ENCODE peak calls at places on chromosomes 6 and 20, in eight cellular contexts. B is HepG2, E is HCT116, R is mesenchymal stem cell, L is GM23248, C is hepatocyte, W is fibroblast of lung, O is GM23338. I is an unnamed sample. For H3K4me1 and H3K36me3, the result is how much of the 10 kb centered on the place peaks cover.

GRCh38 chr6:129890164-129890563 is 29.0 kb upstream of the TMEM244 start:
- DNase-seq in B (no peak), E (no peak), R (no peak), L (peak), C (no peak), W (peak), O (no peak), I (no peak)

GRCh38 chr6:79078057-79078969 is at the start of gene PHIP:
- DNase-seq in B (peak), E (peak), R (peak), L (peak), C (peak), W (peak), O (peak), I (peak)

GRCh38 chr6:35717449-35718353 is 19.1 kb upstream of the ARMC12 start:
- DNase-seq in B (no peak), E (no peak), R (no peak), L (no peak), C (no peak), W (no peak), O (peak), I (peak)

GRCh38 chr20:4406627-4407026 is 315.1 kb upstream of the PRND start:
- DNase-seq in B (no peak), E (peak), R (peak), L (peak), C (peak), W (peak), O (no peak), I (no peak)

GRCh38 chr6:12171735-12172134 is 118.4 kb upstream of the EDN1 start:
- DNase-seq in B (no peak), E (no peak), R (no peak), L (no peak), C (no peak), W (no peak), O (no peak), I (no peak)

GRCh38 chr6:154297711-154298110 is 58.9 kb downstream of the IPCEF1 start:
- DNase-seq in B (no peak), E (no peak), R (peak), L (peak), C (no peak), W (peak), O (no peak), I (no peak)

GRCh38 chr6:170086639-170087420 is 204.0 kb downstream of the DLL1 start:
- DNase-seq in B (no peak), E (no peak), R (no peak), L (no peak), C (no peak), W (no peak), O (no peak), I (no peak)

GRCh38 chr6:32045811-32046449 is 7.7 kb downstream of the CYP21A2 start:
- DNase-seq in B (no peak), E (no peak), R (peak), L (no peak), C (no peak), W (no peak), O (no peak), I (no peak)

GRCh38 chr20:33443512-33444239 is at the start of gene SNTA1:
- DNase-seq in B (peak), E (no peak), R (peak), L (peak), C (peak), W (peak), O (peak), I (peak)

GRCh38 chr20:33130553-33130952 is 37.4 kb upstream of the BPIFA2 start:
- DNase-seq in B (no peak), E (no peak), R (no peak), L (peak), C (no peak), W (peak), O (no peak), I (no peak)

GRCh38 chr6:101114703-101115102 is 233.6 kb upstream of the ASCC3 start:
- DNase-seq in B (peak), E (peak), R (peak), L (peak), C (peak), W (peak), O (peak), I (peak)

GRCh38 chr6:21666200-21666671 is 72.7 kb downstream of the SOX4 start:
- DNase-seq in B (no peak), E (no peak), R (no peak), L (peak), C (peak), W (peak), O (peak), I (no peak)

GRCh38 chr6:73079611-73079955 is 145.7 kb downstream of the KHDC1L start:
- DNase-seq in B (no peak), E (no peak), R (peak), L (peak), C (peak), W (peak), O (no peak), I (no peak)

GRCh38 chr6:88349511-88349910 is 183.4 kb upstream of the CNR1 start:
- DNase-seq in B (no peak), E (no peak), R (no peak), L (peak), C (no peak), W (peak), O (no peak), I (no peak)

GRCh38 chr20:63885264-63886053 is 9.5 kb upstream of the DNAJC5 start:
- DNase-seq in B (no peak), E (no peak), R (no peak), L (no peak), C (no peak), W (no peak), O (no peak), I (no peak)

GRCh38 chr20:5222919-5223634 is 93.7 kb downstream of the PROKR2 start:
- DNase-seq in B (peak), E (peak), R (peak), L (peak), C (peak), W (peak), O (peak), I (peak)

GRCh38 chr6:147382945-147383554 is 125.4 kb upstream of the SAMD5 start:
- DNase-seq in B (peak), E (peak), R (peak), L (peak), C (peak), W (peak), O (peak), I (peak)

GRCh38 chr20:2917266-2917665 is 44.0 kb downstream of the PTPRA start:
- DNase-seq in B (no peak), E (no peak), R (no peak), L (no peak), C (no peak), W (no peak), O (peak), I (no peak)

GRCh38 chr6:36720251-36721141 is 22.9 kb downstream of the RAB44 start:
- DNase-seq in B (no peak), E (no peak), R (no peak), L (no peak), C (no peak), W (no peak), O (no peak), I (peak)

GRCh38 chr6:2450546-2450945 is 205.1 kb upstream of the GMDS start:
- DNase-seq in B (no peak), E (no peak), R (no peak), L (no peak), C (peak), W (no peak), O (no peak), I (no peak)

GRCh38 chr20:48772183-48772976 is 55.4 kb downstream of the PREX1 start:
- DNase-seq in B (no peak), E (no peak), R (no peak), L (no peak), C (no peak), W (no peak), O (no peak), I (peak)

GRCh38 chr6:144066745-144067484 is 28.5 kb downstream of the SF3B5 start:
- DNase-seq in B (no peak), E (no peak), R (no peak), L (no peak), C (no peak), W (no peak), O (no peak), I (no peak)

GRCh38 chr6:32432050-32432450 is 7.6 kb upstream of the HLA-DRA start:
- DNase-seq in B (peak), E (peak), R (peak), L (peak), C (peak), W (peak), O (peak), I (peak)

GRCh38 chr6:129647044-129647443 is 62.9 kb downstream of the ARHGAP18 start:
- DNase-seq in B (no peak), E (no peak), R (no peak), L (no peak), C (no peak), W (no peak), O (no peak), I (no peak)

GRCh38 chr6:43992783-43993505 is 134.3 kb downstream of the MRPL14 start:
- DNase-seq in B (no peak), E (no peak), R (no peak), L (no peak), C (no peak), W (no peak), O (no peak), I (no peak)

GRCh38 chr6:131992557-131992956 is 41.4 kb upstream of the CCN2 start:
- DNase-seq in B (no peak), E (no peak), R (no peak), L (no peak), C (no peak), W (no peak), O (no peak), I (no peak)

GRCh38 chr6:131997450-131998153 is 46.4 kb upstream of the CCN2 start:
- DNase-seq in B (peak), E (no peak), R (no peak), L (no peak), C (no peak), W (no peak), O (no peak), I (no peak)

GRCh38 chr6:131999545-132000146 is 48.5 kb upstream of the CCN2 start:
- DNase-seq in B (no peak), E (no peak), R (no peak), L (no peak), C (no peak), W (no peak), O (no peak), I (peak)

GRCh38 chr6:131998255-131998982 is 47.2 kb upstream of the CCN2 start:
- DNase-seq in B (no peak), E (no peak), R (no peak), L (no peak), C (peak), W (peak), O (no peak), I (no peak)

DNA sequence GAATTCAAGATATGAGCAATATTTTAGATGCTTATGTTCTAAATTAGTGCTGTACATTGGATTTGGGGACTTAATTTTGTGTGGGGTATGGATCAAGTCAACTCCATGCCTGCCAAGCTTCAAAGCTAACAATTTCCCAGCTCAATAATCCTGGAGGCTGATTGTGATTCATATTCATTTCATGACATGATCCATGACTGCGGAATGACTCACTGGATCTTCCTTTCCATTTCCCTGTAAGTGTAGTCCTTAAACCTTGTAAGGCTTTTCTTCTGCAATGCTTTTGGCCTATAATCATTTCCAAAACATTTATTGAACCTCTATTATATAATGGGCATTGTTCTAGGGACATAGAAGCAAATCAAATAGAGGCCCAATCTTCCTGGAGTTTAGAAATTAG is 44.8 kb upstream of the CCN2 start:
- DNase-seq in B (no peak), E (peak), R (peak), L (peak), C (no peak), W (peak), O (no peak), I (no peak)
- H3K4me1 ChIP-seq in B (under half), E (under half), R (under half), L (under half), C (under half), W (under half), O (under half), I (under half)

DNA sequence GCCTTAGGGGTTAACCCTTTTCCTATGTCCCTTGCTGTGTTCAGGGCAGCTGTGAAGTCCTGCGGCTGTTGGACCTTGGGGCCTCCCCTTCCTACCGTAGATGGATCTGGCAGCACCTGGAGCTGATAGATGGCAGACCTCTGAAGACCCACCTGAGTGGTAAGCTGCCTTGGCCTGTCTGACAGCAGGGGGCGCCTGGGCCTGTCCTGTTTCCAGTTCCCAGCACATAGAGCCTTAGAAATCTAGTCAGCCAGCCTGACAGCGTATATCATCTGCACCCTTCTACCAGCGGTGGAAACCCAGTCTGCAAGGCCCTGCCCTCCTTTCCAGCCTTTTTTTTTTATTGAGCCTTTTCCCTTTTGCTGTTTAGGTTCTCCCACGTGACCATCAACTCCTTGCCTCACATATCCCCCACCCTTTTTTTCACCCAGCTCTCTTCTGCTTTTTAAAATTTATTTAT is 26.6 kb downstream of the CNBD2 start:
- DNase-seq in B (peak), E (peak), R (peak), L (peak), C (peak), W (peak), O (peak), I (peak)
- H2AFZ ChIP-seq in B (no peak), E (peak), R (no peak), L (peak), C (no peak), W (no peak), O (no peak), I (peak)

DNA sequence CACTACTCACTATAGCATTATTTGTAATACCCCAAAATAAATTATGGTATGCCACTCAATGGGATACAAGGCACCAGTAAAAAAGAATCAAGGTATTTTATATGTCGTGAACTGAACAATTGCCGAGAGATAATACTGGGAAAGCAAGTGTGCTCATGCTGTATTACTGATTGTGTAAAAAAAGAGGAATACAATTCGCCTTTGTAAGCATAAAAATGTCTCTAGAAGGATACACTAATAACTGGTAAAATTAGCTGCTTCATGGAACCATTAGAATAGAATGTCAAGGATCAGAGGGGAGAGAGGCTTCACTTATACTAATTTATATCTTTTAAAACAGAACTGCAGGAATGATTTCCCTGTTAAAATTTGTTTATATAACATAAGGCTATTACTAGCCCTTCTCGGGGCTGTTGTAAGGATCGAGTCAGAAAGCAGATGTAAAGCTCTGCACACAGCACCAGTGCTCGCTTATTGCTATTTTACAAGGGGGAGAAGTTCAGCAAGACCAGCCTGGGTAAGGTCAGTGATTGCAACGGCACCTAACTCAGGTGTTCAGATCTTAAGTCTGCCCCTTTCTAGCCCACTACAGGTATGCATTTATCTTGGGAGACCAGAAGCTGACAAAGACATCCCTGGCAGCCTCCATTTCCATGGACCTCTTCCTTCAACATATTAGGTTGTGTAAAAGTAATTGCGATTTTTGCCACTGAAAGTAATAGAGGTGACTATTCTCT is 61.6 kb downstream of the MYH7B start:
- DNase-seq in B (no peak), E (no peak), R (no peak), L (no peak), C (no peak), W (no peak), O (no peak), I (no peak)
- H3K36me3 ChIP-seq in B (half or more), E (under half), R (half or more), L (under half), C (under half), W (under half), O (under half), I (half or more)

GRCh38 chr6:7157752-7158616 is 50.2 kb downstream of the RREB1 start:
- DNase-seq in B (no peak), E (no peak), R (no peak), L (peak), C (no peak), W (peak), O (peak), I (no peak)
- H3K4me1 ChIP-seq in B (half or more), E (half or more), R (under half), L (half or more), C (under half), W (under half), O (under half), I (under half)

GRCh38 chr20:34557936-34558319 is 590 bp upstream of the MAP1LC3A start:
- DNase-seq in B (no peak), E (no peak), R (no peak), L (peak), C (no peak), W (no peak), O (no peak), I (no peak)
- H2AFZ ChIP-seq in B (no peak), E (no peak), R (peak), L (peak), C (peak), W (peak), O (peak), I (no peak)

GRCh38 chr6:127475135-127475822 is 16.1 kb upstream of the KIAA0408 start:
- DNase-seq in B (no peak), E (no peak), R (no peak), L (no peak), C (no peak), W (no peak), O (no peak), I (no peak)
- H3K36me3 ChIP-seq in B (under half), E (under half), R (under half), L (under half), C (under half), W (under half), O (under half), I (under half)

GRCh38 chr20:50392138-50392866 is 117.9 kb upstream of the PTPN1 start:
- DNase-seq in B (no peak), E (no peak), R (no peak), L (no peak), C (no peak), W (no peak), O (no peak), I (no peak)

GRCh38 chr20:50389808-50390684 is 120.1 kb upstream of the PTPN1 start:
- DNase-seq in B (peak), E (no peak), R (no peak), L (no peak), C (no peak), W (no peak), O (no peak), I (no peak)

GRCh38 chr20:50389437-50389807 is 120.8 kb upstream of the PTPN1 start:
- DNase-seq in B (peak), E (no peak), R (no peak), L (no peak), C (no peak), W (no peak), O (no peak), I (no peak)

GRCh38 chr20:50391444-50392137 is 118.6 kb upstream of the PTPN1 start:
- DNase-seq in B (no peak), E (no peak), R (no peak), L (no peak), C (no peak), W (no peak), O (no peak), I (no peak)

DNA sequence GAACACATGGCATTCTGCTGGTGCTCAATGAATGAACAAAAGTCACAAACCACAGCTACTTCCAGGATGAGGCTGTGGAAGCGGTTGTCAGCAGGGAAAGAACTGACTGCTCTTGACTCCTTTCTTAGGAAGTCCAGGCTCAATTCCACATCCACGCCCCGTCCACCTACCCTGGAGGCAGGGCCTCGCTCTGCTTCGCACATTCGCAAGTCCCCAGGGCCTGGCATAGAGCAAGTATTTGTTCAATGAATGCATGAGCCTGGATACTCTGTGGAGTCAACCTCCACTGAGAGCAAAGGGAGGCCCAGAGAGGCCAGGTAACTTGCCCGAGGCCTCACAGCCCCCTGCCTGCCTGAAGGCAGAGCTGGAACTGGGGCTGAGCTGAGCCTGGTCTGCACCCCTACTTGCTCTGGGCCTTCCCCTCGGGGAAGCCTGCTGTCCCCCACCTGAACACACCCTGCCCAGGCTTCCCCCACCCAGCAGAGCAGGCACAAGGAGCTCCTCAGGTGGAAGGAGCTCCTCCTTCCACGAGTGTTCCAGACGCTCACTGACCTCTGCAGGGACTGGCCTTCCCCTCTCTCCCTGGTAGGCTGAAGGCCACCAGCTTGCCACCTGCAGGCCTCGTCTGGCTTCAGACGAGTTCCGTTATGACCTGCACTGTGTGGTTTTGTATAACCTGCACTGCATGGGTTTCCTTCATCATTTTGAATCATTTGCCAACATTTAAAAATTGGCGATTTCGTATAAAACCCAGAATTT is 119.3 kb upstream of the PTPN1 start:
- DNase-seq in B (no peak), E (no peak), R (no peak), L (no peak), C (no peak), W (no peak), O (no peak), I (no peak)
- H3K4me1 ChIP-seq in B (half or more), E (under half), R (under half), L (under half), C (under half), W (under half), O (under half), I (under half)

DNA sequence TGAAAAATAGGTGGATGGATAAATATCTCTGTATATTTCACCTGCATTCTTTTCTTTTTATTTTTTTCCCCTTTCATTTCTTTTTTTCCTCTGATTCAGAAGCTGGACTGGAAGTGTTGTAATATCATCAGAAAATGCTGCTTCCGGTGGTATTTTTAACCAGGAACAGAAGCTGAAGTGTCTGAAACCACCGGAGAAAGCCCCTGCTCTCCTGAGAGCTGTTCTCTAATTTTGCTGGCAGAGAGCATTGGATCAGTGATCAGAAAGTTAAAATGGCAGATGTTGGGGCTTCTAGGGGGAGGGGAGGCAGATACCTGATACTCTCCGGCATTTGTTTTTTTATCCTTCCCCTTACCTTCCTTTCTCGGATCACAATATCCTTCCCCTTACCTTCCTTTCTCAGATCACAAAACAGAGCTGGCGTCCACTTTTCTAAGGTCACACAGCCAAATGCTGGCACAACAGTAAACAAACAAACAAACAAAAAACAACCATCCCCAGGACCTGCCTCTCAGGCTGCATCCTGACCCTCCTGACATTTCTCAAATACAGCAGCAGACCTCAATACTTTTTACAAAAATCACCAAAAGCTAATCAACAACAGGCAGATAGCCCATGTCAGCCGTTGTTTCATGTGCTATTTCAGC is 143.2 kb upstream of the ZNF217 start:
- DNase-seq in B (no peak), E (no peak), R (peak), L (peak), C (no peak), W (peak), O (peak), I (peak)
- H2AFZ ChIP-seq in B (peak), E (no peak), R (no peak), L (peak), C (peak), W (peak), O (peak), I (peak)

GRCh38 chr20:50095476-50096078 is 17.4 kb downstream of the UBE2V1 start:
- DNase-seq in B (no peak), E (no peak), R (no peak), L (no peak), C (no peak), W (no peak), O (no peak), I (no peak)
- H3K36me3 ChIP-seq in B (half or more), E (under half), R (under half), L (under half), C (under half), W (under half), O (under half), I (half or more)

I was measured in OCI-LY7.